ENCODE peak calls at places on chromosomes 7 and 10, in nine cellular contexts. Z, H, Q, F, O, I, L, G and P are unnamed samples.

GRCh38 chr10:125494631-125495239 is 188.2 kb downstream of the TEX36 start:
- DNase-seq in F (no peak), L (no peak), I (no peak), Z (no peak), G (no peak), H (no peak), Q (no peak), O (no peak), P (no peak)

GRCh38 chr10:116620423-116621400 is at the start of gene PNLIPRP2:
- DNase-seq in I (no peak), H (no peak), G (no peak), O (no peak), Q (no peak), L (no peak), Z (no peak), F (no peak), P (no peak)

GRCh38 chr7:106616692-106617052 is 44.3 kb downstream of the CCDC71L start:
- DNase-seq in O (no peak), H (no peak), I (no peak), Z (no peak), L (no peak), G (no peak), Q (no peak), F (no peak), P (no peak)

GRCh38 chr7:30459591-30460245 is 18.9 kb downstream of the NOD1 start:
- DNase-seq in L (peak; percentile 97), Z (peak; percentile 62), H (peak; percentile 81), F (peak; percentile 71), O (no peak), Q (no peak), G (peak; percentile 97), I (peak; percentile 96), P (peak; percentile 98)

GRCh38 chr7:129009437-129009836 is 45.5 kb downstream of the TNPO3 start:
- DNase-seq in G (no peak), Q (no peak), H (no peak), L (no peak), Z (no peak), F (no peak), I (no peak), O (no peak), P (no peak)

GRCh38 chr10:75195035-75195763 is 15.4 kb upstream of the VDAC2 start:
- DNase-seq in F (no peak), G (peak; percentile 49), O (no peak), I (peak; percentile 91), Q (no peak), H (no peak), L (peak; percentile 68), Z (no peak), P (peak; percentile 75)

GRCh38 chr10:7819126-7819470 is 793 bp downstream of the TAF3 start:
- DNase-seq in Z (peak; percentile 44), G (peak; percentile 59), I (peak; percentile 44), L (peak; percentile 49), O (no peak), Q (peak; percentile 67), H (peak; percentile 49), F (no peak), P (peak; percentile 52)

GRCh38 chr10:65570143-65571010 is 1355.5 kb upstream of the LRRTM3 start:
- DNase-seq in I (peak; percentile 53), Q (peak; percentile 87), G (peak; percentile 60), L (peak; percentile 15), F (peak; percentile 10), O (peak; percentile 71), H (peak; percentile 29), Z (peak; percentile 35), P (peak; percentile 7)

GRCh38 chr7:12322287-12322902 is 81.3 kb downstream of the VWDE start:
- DNase-seq in L (peak; percentile 35), Z (no peak), G (peak; percentile 44), I (peak; percentile 26), H (peak; percentile 14), O (no peak), F (no peak), Q (peak; percentile 21), P (peak; percentile 65)

GRCh38 chr7:12655161-12655560 is 32.3 kb upstream of the ARL4A start:
- DNase-seq in Z (no peak), Q (no peak), G (no peak), F (no peak), I (peak; percentile 28), H (no peak), L (no peak), O (no peak), P (no peak)

GRCh38 chr7:34136698-34137097 is 231.4 kb downstream of the BMPER start:
- DNase-seq in I (no peak), Q (no peak), H (no peak), L (no peak), Z (no peak), F (no peak), G (no peak), O (no peak), P (no peak)

DNA sequence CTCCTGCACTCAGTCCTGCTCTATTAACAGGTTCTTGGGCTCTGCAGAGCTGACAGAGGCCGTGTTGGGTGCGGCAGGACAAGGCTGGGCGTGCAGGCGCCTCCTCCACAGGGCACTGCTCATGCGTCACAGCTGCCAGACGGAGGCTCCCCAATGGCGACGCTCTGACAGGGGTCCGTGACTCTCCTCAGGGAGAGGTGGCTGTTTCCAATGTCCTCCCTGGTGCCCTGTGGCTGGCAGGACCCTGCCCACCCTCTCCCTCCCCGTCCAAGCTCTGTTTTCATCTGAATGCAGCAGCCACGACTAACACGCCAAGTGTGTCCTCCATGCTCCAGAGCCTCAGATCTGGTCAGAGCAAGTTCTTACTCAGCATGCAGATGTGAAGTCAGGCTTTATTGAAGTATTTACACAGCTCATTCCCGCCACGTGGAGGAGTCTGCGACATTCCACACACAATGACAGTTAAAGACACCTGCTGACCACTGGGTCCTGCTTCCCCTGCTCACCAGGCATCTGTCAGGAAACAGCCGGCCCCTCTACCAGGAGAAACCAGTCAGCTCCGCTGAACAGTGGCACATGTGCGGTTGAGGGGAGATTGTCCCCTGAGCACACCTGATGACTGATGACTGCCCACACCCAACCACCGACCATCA is 116.7 kb downstream of the VIPR2 start:
- DNase-seq in Q (no peak), H (no peak), Z (no peak), F (no peak), G (no peak), I (no peak), L (peak; percentile 1), O (no peak), P (no peak)
- H3K4me3 ChIP-seq in Q (no peak overlapping the region), H (no peak overlapping the region), Z (no peak overlapping the region), F (peak overlapping the region; percentile 33), G (no peak overlapping the region), I (no peak overlapping the region), L (no peak overlapping the region), O (no peak overlapping the region), P (no peak overlapping the region)

GRCh38 chr7:44962483-44963251 is 16.1 kb downstream of the MYO1G start:
- DNase-seq in G (peak; percentile 34), O (peak; percentile 78), I (peak; percentile 47), Z (no peak), H (no peak), F (no peak), Q (peak; percentile 75), L (peak; percentile 21), P (no peak)
- TF ChIP-seq CTCF in G (no peak), O (no peak), I (no peak), Z (no peak), H (peak; percentile 10), F (no peak), Q (no peak), L (no peak), P (no peak)

GRCh38 chr10:98000346-98000745 is 30.1 kb downstream of the CRTAC1 start:
- DNase-seq in G (no peak), L (no peak), Z (no peak), O (no peak), Q (no peak), I (no peak), H (no peak), F (no peak), P (no peak)

GRCh38 chr10:98010939-98011685 is 19.3 kb downstream of the CRTAC1 start:
- DNase-seq in I (no peak), O (no peak), G (no peak), L (no peak), F (no peak), Z (no peak), Q (no peak), H (no peak), P (no peak)

GRCh38 chr10:98001736-98002135 is 28.7 kb downstream of the CRTAC1 start:
- DNase-seq in F (no peak), G (no peak), L (no peak), Z (no peak), H (no peak), O (no peak), Q (no peak), I (no peak), P (no peak)

DNA sequence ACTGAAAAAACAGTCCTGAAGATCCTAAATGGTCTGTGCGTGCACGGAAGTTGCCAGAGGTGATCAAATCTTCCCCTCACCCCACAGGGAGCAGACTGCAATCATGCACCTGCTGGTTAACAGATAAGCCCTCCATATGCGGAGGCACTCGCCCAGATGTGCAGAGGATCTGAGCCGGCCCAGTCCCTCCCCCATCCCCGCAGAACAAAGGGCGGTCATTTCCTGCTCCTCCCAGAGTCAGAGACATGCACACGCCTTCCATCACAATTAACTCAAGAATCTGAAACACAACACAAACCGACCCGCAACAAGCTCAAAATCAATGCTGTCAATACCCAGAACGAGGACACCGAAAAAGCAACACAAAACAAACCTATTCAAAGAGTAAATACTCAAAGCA is 24.2 kb downstream of the CRTAC1 start:
- DNase-seq in G (no peak), Z (no peak), Q (peak; percentile 82), O (no peak), H (no peak), I (no peak), F (no peak), L (no peak), P (no peak)
- H3K4me3 ChIP-seq in G (no peak overlapping the region), Z (no peak overlapping the region), Q (peak overlapping the region; percentile 47), O (no peak overlapping the region), H (no peak overlapping the region), I (no peak overlapping the region), F (no peak overlapping the region), L (no peak overlapping the region), P (no peak overlapping the region)

GRCh38 chr7:87483131-87483530 is 7.7 kb upstream of the ABCB4 start:
- DNase-seq in I (no peak), G (no peak), F (no peak), L (no peak), Z (no peak), Q (no peak), O (no peak), H (no peak), P (no peak)

GRCh38 chr7:87482115-87482514 is 6.6 kb upstream of the ABCB4 start:
- DNase-seq in H (no peak), Z (no peak), O (no peak), L (no peak), G (no peak), I (no peak), Q (no peak), F (no peak), P (no peak)

GRCh38 chr7:87480386-87480785 is 4.9 kb upstream of the ABCB4 start:
- DNase-seq in Q (no peak), Z (no peak), F (peak; percentile 19), L (peak; percentile 7), O (no peak), G (no peak), I (peak; percentile 76), H (peak; percentile 72), P (no peak)

GRCh38 chr7:87476179-87476557 is 688 bp upstream of the ABCB4 start:
- DNase-seq in O (no peak), F (no peak), I (no peak), Z (no peak), Q (no peak), G (no peak), H (no peak), L (no peak), P (no peak)

GRCh38 chr7:87479951-87480350 is 4.5 kb upstream of the ABCB4 start:
- DNase-seq in Q (no peak), Z (no peak), I (peak; percentile 49), H (no peak), G (no peak), F (no peak), L (no peak), O (no peak), P (no peak)
- TF ChIP-seq CTCF in Q (no peak), Z (no peak), I (no peak), H (no peak), G (no peak), F (no peak), L (no peak), O (no peak), P (no peak)